ENCODE peak calls at places on chromosomes 5 and 9, in eight cellular contexts. One of them, this sample, is unnamed.

GRCh38 chr9:85502815-85503643 is 238.7 kb downstream of the AGTPBP1 start:
- DNase-seq in neural progenitor cell: no peak
- DNase-seq in K562: no peak
- DNase-seq in keratinocyte: no peak
- DNase-seq in DND-41: no peak
- DNase-seq in IMR-90: no peak
- DNase-seq in HCT116: no peak
- DNase-seq in endodermal cell: no peak
- DNase-seq in this sample: no peak

GRCh38 chr5:76715734-76716455 is at the start of gene F2R:
- DNase-seq in neural progenitor cell: peak
- DNase-seq in K562: peak
- DNase-seq in keratinocyte: no peak
- DNase-seq in DND-41: peak
- DNase-seq in IMR-90: peak
- DNase-seq in HCT116: no peak
- DNase-seq in endodermal cell: peak
- DNase-seq in this sample: no peak

GRCh38 chr9:68768619-68769018 is 63.6 kb downstream of the PIP5K1B start:
- DNase-seq in neural progenitor cell: no peak
- DNase-seq in K562: no peak
- DNase-seq in keratinocyte: no peak
- DNase-seq in DND-41: no peak
- DNase-seq in IMR-90: no peak
- DNase-seq in HCT116: no peak
- DNase-seq in endodermal cell: no peak
- DNase-seq in this sample: no peak

GRCh38 chr9:97633859-97634485 is 351 bp downstream of the NCBP1 start:
- DNase-seq in neural progenitor cell: no peak
- DNase-seq in K562: no peak
- DNase-seq in keratinocyte: no peak
- DNase-seq in DND-41: no peak
- DNase-seq in IMR-90: peak
- DNase-seq in HCT116: no peak
- DNase-seq in endodermal cell: no peak
- DNase-seq in this sample: no peak

GRCh38 chr9:94767331-94768099 is 41.0 kb downstream of the AOPEP start:
- DNase-seq in neural progenitor cell: no peak
- DNase-seq in K562: no peak
- DNase-seq in keratinocyte: no peak
- DNase-seq in DND-41: no peak
- DNase-seq in IMR-90: peak
- DNase-seq in HCT116: no peak
- DNase-seq in endodermal cell: no peak
- DNase-seq in this sample: no peak

GRCh38 chr5:67066815-67067214 is 129.8 kb downstream of the CD180 start:
- DNase-seq in neural progenitor cell: no peak
- DNase-seq in K562: peak
- DNase-seq in keratinocyte: no peak
- DNase-seq in DND-41: no peak
- DNase-seq in IMR-90: peak
- DNase-seq in HCT116: no peak
- DNase-seq in endodermal cell: no peak
- DNase-seq in this sample: no peak

GRCh38 chr9:127180457-127181314 is 58.3 kb upstream of the ANGPTL2 start:
- DNase-seq in neural progenitor cell: no peak
- DNase-seq in K562: no peak
- DNase-seq in keratinocyte: no peak
- DNase-seq in DND-41: no peak
- DNase-seq in IMR-90: no peak
- DNase-seq in HCT116: no peak
- DNase-seq in endodermal cell: peak
- DNase-seq in this sample: no peak

GRCh38 chr5:69335341-69335975 is 2.9 kb upstream of the CCDC125 start:
- DNase-seq in neural progenitor cell: no peak
- DNase-seq in K562: peak
- DNase-seq in keratinocyte: no peak
- DNase-seq in DND-41: no peak
- DNase-seq in IMR-90: no peak
- DNase-seq in HCT116: no peak
- DNase-seq in endodermal cell: no peak
- DNase-seq in this sample: no peak

GRCh38 chr5:6158974-6159863 is 219.1 kb downstream of the MED10 start:
- DNase-seq in neural progenitor cell: no peak
- DNase-seq in K562: no peak
- DNase-seq in keratinocyte: peak
- DNase-seq in DND-41: no peak
- DNase-seq in IMR-90: peak
- DNase-seq in HCT116: no peak
- DNase-seq in endodermal cell: no peak
- DNase-seq in this sample: no peak

GRCh38 chr9:37042421-37042820 is 8.4 kb upstream of the PAX5 start:
- DNase-seq in neural progenitor cell: no peak
- DNase-seq in K562: no peak
- DNase-seq in keratinocyte: no peak
- DNase-seq in DND-41: no peak
- DNase-seq in IMR-90: no peak
- DNase-seq in HCT116: no peak
- DNase-seq in endodermal cell: no peak
- DNase-seq in this sample: no peak

GRCh38 chr9:37415011-37415719 is 7.3 kb upstream of the GRHPR start:
- DNase-seq in neural progenitor cell: peak
- DNase-seq in K562: peak
- DNase-seq in keratinocyte: no peak
- DNase-seq in DND-41: peak
- DNase-seq in IMR-90: peak
- DNase-seq in HCT116: peak
- DNase-seq in endodermal cell: peak
- DNase-seq in this sample: peak

GRCh38 chr5:132260714-132261615 is 3.5 kb downstream of the PDLIM4 start:
- DNase-seq in neural progenitor cell: no peak
- DNase-seq in K562: peak
- DNase-seq in keratinocyte: no peak
- DNase-seq in DND-41: peak
- DNase-seq in IMR-90: peak
- DNase-seq in HCT116: peak
- DNase-seq in endodermal cell: peak
- DNase-seq in this sample: no peak

GRCh38 chr5:60929024-60929423 is 15.8 kb downstream of the ERCC8 start:
- DNase-seq in neural progenitor cell: no peak
- DNase-seq in K562: no peak
- DNase-seq in keratinocyte: no peak
- DNase-seq in DND-41: no peak
- DNase-seq in IMR-90: peak
- DNase-seq in HCT116: no peak
- DNase-seq in endodermal cell: no peak
- DNase-seq in this sample: no peak

GRCh38 chr5:166062719-166063118 is 2228.7 kb upstream of the WWC1 start:
- DNase-seq in neural progenitor cell: no peak
- DNase-seq in K562: no peak
- DNase-seq in keratinocyte: no peak
- DNase-seq in DND-41: no peak
- DNase-seq in IMR-90: no peak
- DNase-seq in HCT116: no peak
- DNase-seq in endodermal cell: no peak
- DNase-seq in this sample: no peak

GRCh38 chr5:93611900-93612898 is 29.2 kb downstream of the NR2F1 start:
- DNase-seq in neural progenitor cell: peak
- DNase-seq in K562: no peak
- DNase-seq in keratinocyte: no peak
- DNase-seq in DND-41: no peak
- DNase-seq in IMR-90: peak
- DNase-seq in HCT116: no peak
- DNase-seq in endodermal cell: peak
- DNase-seq in this sample: no peak

GRCh38 chr5:158753354-158753753 is 346.4 kb downstream of the EBF1 start:
- DNase-seq in neural progenitor cell: no peak
- DNase-seq in K562: no peak
- DNase-seq in keratinocyte: no peak
- DNase-seq in DND-41: no peak
- DNase-seq in IMR-90: no peak
- DNase-seq in HCT116: no peak
- DNase-seq in endodermal cell: no peak
- DNase-seq in this sample: no peak
- H3K9ac ChIP-seq in neural progenitor cell: no peak
- H3K9ac ChIP-seq in K562: no peak
- H3K9ac ChIP-seq in keratinocyte: no peak
- H3K9ac ChIP-seq in DND-41: no peak
- H3K9ac ChIP-seq in IMR-90: no peak
- H3K9ac ChIP-seq in HCT116: no peak
- H3K9ac ChIP-seq in endodermal cell: no peak
- H3K9ac ChIP-seq in this sample: peak

GRCh38 chr5:77773734-77774280 is 2.3 kb downstream of the TBCA start:
- DNase-seq in neural progenitor cell: peak
- DNase-seq in K562: no peak
- DNase-seq in keratinocyte: no peak
- DNase-seq in DND-41: no peak
- DNase-seq in IMR-90: no peak
- DNase-seq in HCT116: no peak
- DNase-seq in endodermal cell: no peak
- DNase-seq in this sample: no peak
- H3K9ac ChIP-seq in neural progenitor cell: no peak
- H3K9ac ChIP-seq in K562: peak
- H3K9ac ChIP-seq in keratinocyte: peak
- H3K9ac ChIP-seq in DND-41: peak
- H3K9ac ChIP-seq in IMR-90: no peak
- H3K9ac ChIP-seq in HCT116: no peak
- H3K9ac ChIP-seq in endodermal cell: peak
- H3K9ac ChIP-seq in this sample: no peak

GRCh38 chr9:2087500-2088313 is 72.6 kb downstream of the SMARCA2 start:
- DNase-seq in neural progenitor cell: peak
- DNase-seq in K562: peak
- DNase-seq in keratinocyte: peak
- DNase-seq in DND-41: peak
- DNase-seq in IMR-90: peak
- DNase-seq in HCT116: peak
- DNase-seq in endodermal cell: no peak
- DNase-seq in this sample: no peak
- H3K9ac ChIP-seq in neural progenitor cell: no peak
- H3K9ac ChIP-seq in K562: no peak
- H3K9ac ChIP-seq in keratinocyte: no peak
- H3K9ac ChIP-seq in DND-41: no peak
- H3K9ac ChIP-seq in IMR-90: no peak
- H3K9ac ChIP-seq in HCT116: no peak
- H3K9ac ChIP-seq in endodermal cell: no peak
- H3K9ac ChIP-seq in this sample: no peak

GRCh38 chr5:53073349-53073748 is 36.2 kb downstream of the MOCS2 start:
- DNase-seq in neural progenitor cell: no peak
- DNase-seq in K562: no peak
- DNase-seq in keratinocyte: no peak
- DNase-seq in DND-41: no peak
- DNase-seq in IMR-90: peak
- DNase-seq in HCT116: no peak
- DNase-seq in endodermal cell: no peak
- DNase-seq in this sample: no peak

GRCh38 chr5:53071738-53072137 is 37.8 kb downstream of the MOCS2 start:
- DNase-seq in neural progenitor cell: no peak
- DNase-seq in K562: no peak
- DNase-seq in keratinocyte: no peak
- DNase-seq in DND-41: no peak
- DNase-seq in IMR-90: peak
- DNase-seq in HCT116: no peak
- DNase-seq in endodermal cell: no peak
- DNase-seq in this sample: no peak

GRCh38 chr5:53067641-53068040 is 41.9 kb downstream of the MOCS2 start:
- DNase-seq in neural progenitor cell: no peak
- DNase-seq in K562: no peak
- DNase-seq in keratinocyte: no peak
- DNase-seq in DND-41: no peak
- DNase-seq in IMR-90: peak
- DNase-seq in HCT116: no peak
- DNase-seq in endodermal cell: no peak
- DNase-seq in this sample: no peak

GRCh38 chr5:53071298-53071697 is 38.3 kb downstream of the MOCS2 start:
- DNase-seq in neural progenitor cell: no peak
- DNase-seq in K562: no peak
- DNase-seq in keratinocyte: no peak
- DNase-seq in DND-41: no peak
- DNase-seq in IMR-90: no peak
- DNase-seq in HCT116: no peak
- DNase-seq in endodermal cell: no peak
- DNase-seq in this sample: no peak

DNA sequence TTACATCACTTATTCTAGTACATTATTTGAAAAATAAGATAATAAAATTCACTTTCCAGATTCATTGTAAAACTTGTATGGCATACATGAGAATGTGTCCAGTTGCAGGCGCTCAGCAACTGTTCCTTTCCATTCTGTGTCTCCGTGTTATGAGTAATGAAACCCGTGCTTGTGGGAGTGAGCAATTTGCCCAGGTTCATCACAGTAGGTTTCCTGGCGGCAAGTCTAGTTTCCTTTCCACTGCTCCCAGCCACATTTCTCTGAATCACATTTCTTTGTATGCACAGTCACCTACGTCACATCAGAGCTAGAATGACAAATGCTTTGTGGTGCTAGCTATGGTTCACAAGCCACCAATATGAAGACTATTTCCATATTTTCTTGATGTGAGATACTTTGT is 39.9 kb downstream of the MOCS2 start:
- DNase-seq in neural progenitor cell: no peak
- DNase-seq in K562: peak
- DNase-seq in keratinocyte: no peak
- DNase-seq in DND-41: no peak
- DNase-seq in IMR-90: peak
- DNase-seq in HCT116: no peak
- DNase-seq in endodermal cell: no peak
- DNase-seq in this sample: no peak
- H3K9ac ChIP-seq in neural progenitor cell: no peak
- H3K9ac ChIP-seq in K562: no peak
- H3K9ac ChIP-seq in keratinocyte: no peak
- H3K9ac ChIP-seq in DND-41: no peak
- H3K9ac ChIP-seq in IMR-90: no peak
- H3K9ac ChIP-seq in HCT116: no peak
- H3K9ac ChIP-seq in endodermal cell: no peak
- H3K9ac ChIP-seq in this sample: no peak

GRCh38 chr9:35195683-35196082 is 33.9 kb downstream of the UNC13B start:
- DNase-seq in neural progenitor cell: no peak
- DNase-seq in K562: no peak
- DNase-seq in keratinocyte: no peak
- DNase-seq in DND-41: no peak
- DNase-seq in IMR-90: peak
- DNase-seq in HCT116: no peak
- DNase-seq in endodermal cell: no peak
- DNase-seq in this sample: no peak
- H3K9ac ChIP-seq in neural progenitor cell: no peak
- H3K9ac ChIP-seq in K562: no peak
- H3K9ac ChIP-seq in keratinocyte: no peak
- H3K9ac ChIP-seq in DND-41: no peak
- H3K9ac ChIP-seq in IMR-90: no peak
- H3K9ac ChIP-seq in HCT116: no peak
- H3K9ac ChIP-seq in endodermal cell: no peak
- H3K9ac ChIP-seq in this sample: no peak

GRCh38 chr5:150022681-150023080 is 22.1 kb downstream of the HMGXB3 start:
- DNase-seq in neural progenitor cell: no peak
- DNase-seq in K562: no peak
- DNase-seq in keratinocyte: no peak
- DNase-seq in DND-41: no peak
- DNase-seq in IMR-90: no peak
- DNase-seq in HCT116: no peak
- DNase-seq in endodermal cell: peak
- DNase-seq in this sample: no peak
- H3K9ac ChIP-seq in neural progenitor cell: no peak
- H3K9ac ChIP-seq in K562: no peak
- H3K9ac ChIP-seq in keratinocyte: peak
- H3K9ac ChIP-seq in DND-41: no peak
- H3K9ac ChIP-seq in IMR-90: no peak
- H3K9ac ChIP-seq in HCT116: peak
- H3K9ac ChIP-seq in endodermal cell: no peak
- H3K9ac ChIP-seq in this sample: no peak

This sample was measured in SK-N-MC.